ENCODE peak calls at places on chromosome 1, in four cellular contexts. G is esophagus muscularis mucosa, I is sigmoid colon, H is GM23338. N is an unnamed sample. For H3K4me1, the result is how much of the 10 kb centered on the place peaks cover.

GRCh38 chr1:184882649-184883303 is 91.5 kb downstream of the NIBAN1 start:
- DNase-seq in I (peak), G (no peak), H (peak), N (peak)

GRCh38 chr1:23354260-23354659 is 10.2 kb upstream of the HNRNPR start:
- DNase-seq in G (no peak), I (no peak), H (peak), N (no peak)

GRCh38 chr1:40976952-40977690 is 2.4 kb upstream of the CTPS1 start:
- DNase-seq in H (no peak), I (no peak), G (no peak), N (no peak)

GRCh38 chr1:111202707-111203623 is 2.5 kb upstream of the DENND2D start:
- DNase-seq in I (no peak), H (no peak), G (peak), N (no peak)

GRCh38 chr1:110606784-110607662 is 865 bp upstream of the KCNA2 start:
- DNase-seq in I (no peak), H (peak), G (no peak), N (no peak)

GRCh38 chr1:235326719-235327558 is 1.0 kb downstream of the ARID4B start:
- DNase-seq in H (peak), I (peak), G (no peak), N (no peak)

GRCh38 chr1:54874079-54874830 is 12.7 kb downstream of the DHCR24 start:
- DNase-seq in H (no peak), I (no peak), G (no peak), N (no peak)

GRCh38 chr1:11337536-11338350 is 64.7 kb downstream of the UBIAD1 start:
- DNase-seq in H (peak), G (no peak), I (no peak), N (no peak)

GRCh38 chr1:103459385-103459784 is 66.1 kb upstream of the RNPC3 start:
- DNase-seq in G (no peak), I (no peak), H (no peak), N (no peak)

GRCh38 chr1:6157528-6158174 is 22.5 kb downstream of the CHD5 start:
- DNase-seq in I (no peak), G (no peak), H (no peak), N (no peak)

GRCh38 chr1:212074856-212075255 is 39.3 kb downstream of the DTL start:
- DNase-seq in G (no peak), I (no peak), H (no peak), N (no peak)

GRCh38 chr1:196312739-196313138 is 295.5 kb downstream of the KCNT2 start:
- DNase-seq in H (peak), G (no peak), I (no peak), N (no peak)

GRCh38 chr1:178768423-178768822 is 43.4 kb downstream of the RALGPS2 start:
- DNase-seq in G (no peak), H (peak), I (no peak), N (no peak)

GRCh38 chr1:238177960-238178359 is 287.2 kb upstream of the ZP4 start:
- DNase-seq in G (no peak), I (no peak), H (peak), N (no peak)

GRCh38 chr1:91881280-91881679 is 4.7 kb downstream of the TGFBR3 start:
- DNase-seq in G (no peak), I (no peak), H (no peak), N (no peak)

GRCh38 chr1:45356186-45356585 is 15.9 kb upstream of the MUTYH start:
- DNase-seq in I (no peak), G (no peak), H (no peak), N (no peak)

GRCh38 chr1:228833911-228834631 is 98.8 kb downstream of the RHOU start:
- DNase-seq in H (no peak), I (no peak), G (no peak), N (no peak)

GRCh38 chr1:16984717-16985116 is 4.3 kb upstream of the MFAP2 start:
- DNase-seq in I (peak), G (peak), H (no peak), N (peak)

GRCh38 chr1:23208527-23208926 is 8.8 kb downstream of the HTR1D start:
- DNase-seq in H (no peak), G (no peak), I (no peak), N (no peak)

GRCh38 chr1:55230654-55231053 is 15.5 kb upstream of the USP24 start:
- DNase-seq in H (no peak), G (no peak), I (no peak), N (no peak)

GRCh38 chr1:244065960-244066388 is 14.9 kb downstream of the ZBTB18 start:
- DNase-seq in H (no peak), G (no peak), I (no peak), N (no peak)

GRCh38 chr1:3116560-3116959 is 47.6 kb downstream of the PRDM16 start:
- DNase-seq in H (no peak), G (no peak), I (no peak), N (no peak)

GRCh38 chr1:192805832-192806323 is 3.0 kb upstream of the RGS2 start:
- DNase-seq in I (no peak), G (no peak), H (peak), N (no peak)

GRCh38 chr1:176820292-176821056 is 344.0 kb downstream of the ASTN1 start:
- DNase-seq in H (no peak), I (no peak), G (no peak), N (no peak)

GRCh38 chr1:36784147-36784862 is 250.0 kb downstream of the GRIK3 start:
- DNase-seq in G (no peak), I (no peak), H (no peak), N (no peak)

GRCh38 chr1:46039571-46040052 is 92.8 kb downstream of the PIK3R3 start:
- DNase-seq in H (no peak), G (peak), I (peak), N (no peak)

GRCh38 chr1:205285391-205286101 is 36.0 kb downstream of the NUAK2 start:
- DNase-seq in I (no peak), G (no peak), H (no peak), N (peak)

GRCh38 chr1:202291961-202292712 is 49.6 kb downstream of the UBE2T start:
- DNase-seq in G (no peak), H (no peak), I (no peak), N (no peak)

GRCh38 chr1:218294531-218294930 is 9.4 kb downstream of the RRP15 start:
- DNase-seq in H (no peak), I (no peak), G (no peak), N (no peak)

GRCh38 chr1:6614953-6615785 is 1.6 kb downstream of the PHF13 start:
- DNase-seq in I (peak), H (peak), G (no peak), N (no peak)

GRCh38 chr1:97691325-97691724 is 229.5 kb downstream of the DPYD start:
- DNase-seq in H (peak), G (no peak), I (no peak), N (no peak)

GRCh38 chr1:10253755-10254154 is 43.4 kb downstream of the KIF1B start:
- DNase-seq in I (peak), H (no peak), G (no peak), N (no peak)

GRCh38 chr1:46425740-46426139 is 31.6 kb downstream of the FAAH start:
- DNase-seq in G (no peak), H (no peak), I (no peak), N (no peak)

GRCh38 chr1:206505702-206506375 is 1.5 kb upstream of the RASSF5 start:
- DNase-seq in I (no peak), G (no peak), H (peak), N (no peak)

GRCh38 chr1:100708476-100709062 is 11.0 kb upstream of the VCAM1 start:
- DNase-seq in H (no peak), I (no peak), G (no peak), N (no peak)

GRCh38 chr1:160284220-160284781 is 632 bp downstream of the PEX19 start:
- DNase-seq in I (no peak), H (peak), G (no peak), N (no peak)

GRCh38 chr1:30929944-30930525 is 21.5 kb upstream of the SDC3 start:
- DNase-seq in G (no peak), I (no peak), H (no peak), N (no peak)

GRCh38 chr1:30929135-30929889 is 20.8 kb upstream of the SDC3 start:
- DNase-seq in H (peak), G (peak), I (no peak), N (no peak)

GRCh38 chr1:30928789-30929134 is 20.2 kb upstream of the SDC3 start:
- DNase-seq in H (no peak), I (no peak), G (no peak), N (no peak)

GRCh38 chr1:30928171-30928570 is 19.6 kb upstream of the SDC3 start:
- DNase-seq in H (no peak), I (no peak), G (no peak), N (no peak)

DNA sequence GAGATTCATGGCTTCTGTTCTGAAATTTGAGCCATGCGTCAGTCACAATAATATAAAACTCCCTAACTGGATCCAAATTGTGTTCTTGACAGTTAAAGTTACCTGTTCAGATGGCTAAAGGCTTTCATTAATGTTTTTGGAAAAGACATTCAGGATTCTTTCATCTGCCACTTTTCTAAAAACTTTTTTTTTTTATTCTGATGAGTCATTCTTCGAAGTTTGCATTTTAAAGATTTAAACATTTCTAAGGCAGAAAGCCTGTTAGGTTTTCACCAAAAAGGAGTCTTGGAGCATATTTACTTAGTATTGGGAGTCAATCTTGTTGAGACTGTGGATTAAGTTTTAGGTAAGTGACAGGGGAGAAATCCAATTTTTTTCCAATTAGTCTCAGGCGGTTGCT is 18.9 kb upstream of the SDC3 start:
- DNase-seq in G (no peak), H (no peak), I (no peak), N (no peak)
- TF ChIP-seq POLR2AphosphoS5 in G (no peak), H (no peak), I (no peak), N (no peak)

DNA sequence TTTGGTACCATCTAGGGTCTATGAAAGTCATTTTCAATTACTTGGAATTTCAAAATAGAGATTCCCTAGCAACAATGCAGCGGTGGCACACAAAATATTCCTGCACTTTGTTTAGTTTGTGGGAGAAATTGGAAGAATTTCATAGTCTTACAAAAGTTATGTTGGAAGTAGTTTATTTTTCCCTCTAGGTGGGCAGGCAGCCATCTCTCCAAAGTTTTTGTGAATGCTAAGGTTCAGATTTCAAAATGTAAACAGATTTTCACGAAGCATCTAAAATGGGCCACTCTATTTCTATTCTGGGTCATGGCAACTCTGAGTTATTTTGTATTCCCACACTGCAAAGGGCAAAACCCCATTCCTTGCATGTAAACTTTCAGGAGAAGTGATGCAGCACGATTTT is 8.0 kb downstream of the SMCP start:
- DNase-seq in I (no peak), H (no peak), G (no peak), N (no peak)
- H3K4me3 ChIP-seq in I (no peak), H (no peak), G (no peak), N (no peak)

GRCh38 chr1:21297975-21298374 is 7.7 kb upstream of the ECE1 start:
- DNase-seq in G (no peak), H (no peak), I (peak), N (no peak)
- H3K4me1 ChIP-seq in G (half or more), H (under half), I (half or more), N (under half)

GRCh38 chr1:175188936-175189335 is 3.6 kb downstream of the KIAA0040 start:
- DNase-seq in I (no peak), G (no peak), H (no peak), N (no peak)

GRCh38 chr1:175193339-175193950 is 869 bp upstream of the KIAA0040 start:
- DNase-seq in G (peak), I (no peak), H (peak), N (no peak)

GRCh38 chr1:175192111-175192629 is 406 bp downstream of the KIAA0040 start:
- DNase-seq in G (peak), H (peak), I (peak), N (peak)

GRCh38 chr1:175192630-175193338 is at the start of gene KIAA0040:
- DNase-seq in I (peak), G (peak), H (peak), N (peak)

DNA sequence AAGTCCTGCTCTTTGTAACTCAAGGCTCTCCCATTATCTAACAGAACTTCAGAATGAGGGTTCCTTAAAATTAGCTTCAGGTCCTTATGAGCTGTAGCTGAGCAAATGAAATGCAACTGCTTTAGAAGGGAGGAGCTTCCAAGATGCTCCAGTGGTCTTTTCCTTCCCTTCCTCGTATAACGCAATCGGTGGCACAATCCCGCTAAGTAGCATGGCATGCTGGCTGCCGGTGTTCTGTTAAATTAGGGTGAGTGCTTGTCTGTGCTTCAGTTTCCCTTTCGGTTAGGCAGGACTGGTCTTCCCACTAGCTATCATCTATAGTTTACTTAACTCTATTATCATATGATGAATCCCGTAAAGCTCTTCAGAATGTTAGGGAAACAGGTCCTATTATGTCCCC is 922 bp downstream of the KIAA0040 start:
- DNase-seq in H (peak), G (peak), I (no peak), N (no peak)
- TF ChIP-seq POLR2AphosphoS5 in H (no peak), G (no peak), I (peak), N (no peak)

DNA sequence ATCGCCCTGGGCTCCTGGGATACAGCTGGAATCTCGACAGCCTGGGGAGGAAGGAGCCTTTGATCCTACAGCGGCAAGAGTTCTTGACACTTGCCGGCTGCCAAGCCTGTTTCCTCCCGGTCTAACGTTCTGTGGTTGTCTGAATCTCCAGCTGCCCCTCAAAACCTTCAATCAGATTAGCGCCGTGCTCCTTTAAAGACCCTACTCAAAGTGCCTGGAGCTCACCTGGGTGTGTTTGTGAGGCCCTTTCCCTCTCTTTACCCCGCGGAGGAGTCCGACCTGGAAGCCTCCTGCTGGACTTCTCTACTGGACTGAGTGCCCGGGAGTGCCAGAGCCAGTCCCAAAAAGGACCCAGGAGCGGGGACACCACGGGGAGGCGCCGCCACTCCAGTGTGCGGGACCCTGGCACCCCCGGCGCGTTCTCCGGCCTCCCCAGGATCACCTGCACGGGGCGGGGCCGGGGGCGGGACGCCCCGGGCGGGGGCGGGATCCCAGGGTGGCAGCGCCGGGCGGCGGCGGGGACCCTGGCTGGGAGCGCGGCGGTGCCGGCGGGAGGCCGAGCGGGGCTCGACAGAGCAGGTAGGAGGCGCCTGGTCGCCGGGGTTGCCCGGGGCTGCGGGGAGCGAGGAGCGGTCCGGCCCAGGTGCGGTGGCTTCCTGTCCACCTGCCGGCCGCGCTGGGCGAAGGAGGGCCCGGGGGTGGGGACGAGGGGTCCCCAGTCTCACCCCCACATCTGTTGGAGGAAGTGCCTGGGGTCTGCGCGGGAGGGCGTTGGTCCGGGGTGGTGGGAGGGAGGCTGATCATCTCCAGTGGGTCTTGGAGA is at the start of gene NCMAP:
- DNase-seq in H (peak), I (no peak), G (no peak), N (no peak)
- H3K4me3 ChIP-seq in H (peak), I (peak), G (peak), N (peak)